ENCODE peak calls at places on chromosomes 4 and X, in six cellular contexts. B is mesendoderm, P is mesenchymal stem cell, I is neuronal stem cell, C is H1, S is trophoblast cell. Z is an unnamed sample.

GRCh38 chr4:88736264-88736663 is 38.6 kb upstream of the NAP1L5 start:
- DNase-seq in I (no peak), S (no peak), B (no peak), P (no peak), C (no peak), Z (no peak)

GRCh38 chrX:13994681-13995080 is 35.0 kb downstream of the GEMIN8 start:
- DNase-seq in B (no peak), I (no peak), C (no peak), P (no peak), S (no peak), Z (no peak)

GRCh38 chrX:133722756-133723155 is 262.6 kb downstream of the GPC3 start:
- DNase-seq in S (no peak), P (no peak), C (no peak), I (no peak), B (no peak), Z (no peak)

GRCh38 chr4:102169345-102169744 is 175.9 kb downstream of the SLC39A8 start:
- DNase-seq in P (peak), C (no peak), S (no peak), B (peak), I (peak), Z (no peak)

GRCh38 chrX:141733371-141733770 is 34.8 kb upstream of the SPANXD start:
- DNase-seq in P (no peak), I (no peak), B (no peak), S (no peak), C (no peak), Z (peak)

GRCh38 chr4:20445933-20446723 is 194.4 kb downstream of the SLIT2 start:
- DNase-seq in B (no peak), P (peak), S (no peak), C (no peak), I (peak), Z (peak)

GRCh38 chrX:122703762-122704161 is 480.3 kb upstream of the GRIA3 start:
- DNase-seq in B (peak), I (no peak), P (no peak), S (no peak), C (no peak), Z (no peak)

GRCh38 chrX:131735127-131735526 is 191.3 kb downstream of the OR13H1 start:
- DNase-seq in C (no peak), I (no peak), S (no peak), P (no peak), B (no peak), Z (no peak)

GRCh38 chr4:84582988-84583870 is at the start of gene CDS1:
- DNase-seq in S (peak), B (peak), I (no peak), C (peak), P (peak), Z (no peak)

GRCh38 chrX:15292861-15293260 is 22.6 kb downstream of the ASB11 start:
- DNase-seq in C (no peak), P (no peak), S (no peak), B (no peak), I (no peak), Z (no peak)

GRCh38 chrX:65985922-65986588 is 53.8 kb downstream of the VSIG4 start:
- DNase-seq in B (peak), S (peak), I (peak), P (peak), C (no peak), Z (peak)

GRCh38 chr4:140333523-140333922 is 39.9 kb upstream of the SCOC start:
- DNase-seq in I (no peak), B (no peak), S (no peak), C (no peak), P (no peak), Z (no peak)

GRCh38 chrX:117995378-117995777 is 121.2 kb downstream of the KLHL13 start:
- DNase-seq in B (no peak), P (no peak), I (no peak), S (no peak), C (no peak), Z (no peak)

GRCh38 chrX:54042609-54043010 is 1.7 kb downstream of the PHF8 start:
- DNase-seq in C (peak), S (peak), B (peak), P (peak), I (peak), Z (peak)

GRCh38 chr4:15895517-15895916 is 43.0 kb downstream of the FGFBP1 start:
- DNase-seq in B (no peak), P (no peak), C (no peak), I (no peak), S (no peak), Z (no peak)

GRCh38 chr4:25095756-25096552 is 64.3 kb downstream of the SEPSECS start:
- DNase-seq in C (no peak), P (no peak), S (peak), I (no peak), B (no peak), Z (no peak)

GRCh38 chr4:129362685-129363274 is 266.8 kb downstream of the C4orf33 start:
- DNase-seq in S (peak), I (peak), C (peak), B (peak), P (peak), Z (peak)

GRCh38 chr4:90328558-90328957 is 201.4 kb downstream of the CCSER1 start:
- DNase-seq in C (no peak), P (peak), I (peak), S (peak), B (peak), Z (peak)

GRCh38 chrX:18889982-18890381 is 93.9 kb downstream of the PHKA2 start:
- DNase-seq in B (no peak), P (no peak), S (no peak), I (no peak), C (no peak), Z (no peak)

GRCh38 chrX:49260221-49260985 is 4.1 kb downstream of the FOXP3 start:
- DNase-seq in B (no peak), S (no peak), I (no peak), P (no peak), C (no peak), Z (no peak)

GRCh38 chr4:106659386-106659785 is 290.8 kb upstream of the GIMD1 start:
- DNase-seq in B (no peak), C (no peak), I (no peak), P (peak), S (no peak), Z (no peak)

GRCh38 chr4:85967872-85968271 is 392.0 kb downstream of the MAPK10 start:
- DNase-seq in P (no peak), I (no peak), S (no peak), B (no peak), C (no peak), Z (peak)

GRCh38 chr4:156607198-156607498 is 364.5 kb downstream of the PDGFC start:
- DNase-seq in B (no peak), C (no peak), S (no peak), I (no peak), P (no peak), Z (no peak)

GRCh38 chr4:41361831-41362646 is 105.3 kb downstream of the UCHL1 start:
- DNase-seq in P (peak), B (peak), C (no peak), I (no peak), S (no peak), Z (no peak)

GRCh38 chr4:14249226-14249625 is 621.7 kb upstream of the BOD1L1 start:
- DNase-seq in B (no peak), I (no peak), P (no peak), S (no peak), C (no peak), Z (no peak)

GRCh38 chrX:45758319-45758718 is 557.6 kb upstream of the DIPK2B start:
- DNase-seq in P (peak), B (no peak), C (no peak), S (no peak), I (no peak), Z (peak)

GRCh38 chr4:71338846-71339593 is at the start of gene SLC4A4:
- DNase-seq in S (no peak), C (no peak), P (peak), B (no peak), I (no peak), Z (peak)

GRCh38 chrX:51862920-51863319 is 30.5 kb upstream of the MAGED1 start:
- DNase-seq in S (no peak), I (no peak), C (no peak), P (no peak), B (no peak), Z (no peak)

GRCh38 chrX:108399427-108400165 is 38.6 kb downstream of the COL4A6 start:
- DNase-seq in B (no peak), C (no peak), P (no peak), S (no peak), I (no peak), Z (peak)

GRCh38 chrX:53284684-53285447 is 3.5 kb upstream of the IQSEC2 start:
- DNase-seq in S (peak), B (peak), I (peak), C (peak), P (peak), Z (peak)

GRCh38 chrX:131366387-131366786 is 77.3 kb upstream of the IGSF1 start:
- DNase-seq in I (no peak), S (no peak), P (peak), C (no peak), B (peak), Z (no peak)

GRCh38 chrX:40938418-40938817 is 146.8 kb upstream of the USP9X start:
- DNase-seq in C (no peak), P (peak), B (no peak), I (no peak), S (no peak), Z (peak)

GRCh38 chrX:85004255-85004654 is 578 bp downstream of the APOOL start:
- DNase-seq in B (peak), I (no peak), C (no peak), S (peak), P (peak), Z (peak)

GRCh38 chrX:124502144-124502543 is 155.8 kb downstream of the SH2D1A start:
- DNase-seq in P (no peak), S (no peak), B (peak), I (no peak), C (no peak), Z (no peak)

GRCh38 chr4:13329340-13329850 is 154.7 kb downstream of the RAB28 start:
- DNase-seq in P (no peak), C (no peak), S (no peak), I (no peak), B (no peak), Z (no peak)

GRCh38 chr4:184282251-184282713 is 64.6 kb upstream of the ENPP6 start:
- DNase-seq in P (no peak), S (no peak), I (no peak), B (peak), C (no peak), Z (no peak)

GRCh38 chr4:790466-790820 is 35.5 kb downstream of the CPLX1 start:
- DNase-seq in C (no peak), P (no peak), B (no peak), S (no peak), I (no peak), Z (no peak)

GRCh38 chr4:2587215-2587823 is 50.9 kb downstream of the FAM193A start:
- DNase-seq in P (no peak), S (no peak), I (no peak), C (no peak), B (no peak), Z (peak)

GRCh38 chr4:2592572-2592971 is 56.1 kb downstream of the FAM193A start:
- DNase-seq in C (no peak), B (peak), I (no peak), P (no peak), S (no peak), Z (no peak)

GRCh38 chr4:2593003-2593402 is 56.6 kb downstream of the FAM193A start:
- DNase-seq in B (peak), C (no peak), P (no peak), S (no peak), I (no peak), Z (no peak)

GRCh38 chr4:2588259-2588658 is 51.8 kb downstream of the FAM193A start:
- DNase-seq in P (no peak), S (no peak), B (no peak), C (no peak), I (no peak), Z (no peak)

GRCh38 chr4:2591189-2591588 is 54.7 kb downstream of the FAM193A start:
- DNase-seq in S (no peak), I (no peak), P (peak), B (peak), C (no peak), Z (peak)
- H3K4me3 ChIP-seq in S (no peak), I (no peak), P (no peak), B (no peak), C (no peak), Z (no peak)

DNA sequence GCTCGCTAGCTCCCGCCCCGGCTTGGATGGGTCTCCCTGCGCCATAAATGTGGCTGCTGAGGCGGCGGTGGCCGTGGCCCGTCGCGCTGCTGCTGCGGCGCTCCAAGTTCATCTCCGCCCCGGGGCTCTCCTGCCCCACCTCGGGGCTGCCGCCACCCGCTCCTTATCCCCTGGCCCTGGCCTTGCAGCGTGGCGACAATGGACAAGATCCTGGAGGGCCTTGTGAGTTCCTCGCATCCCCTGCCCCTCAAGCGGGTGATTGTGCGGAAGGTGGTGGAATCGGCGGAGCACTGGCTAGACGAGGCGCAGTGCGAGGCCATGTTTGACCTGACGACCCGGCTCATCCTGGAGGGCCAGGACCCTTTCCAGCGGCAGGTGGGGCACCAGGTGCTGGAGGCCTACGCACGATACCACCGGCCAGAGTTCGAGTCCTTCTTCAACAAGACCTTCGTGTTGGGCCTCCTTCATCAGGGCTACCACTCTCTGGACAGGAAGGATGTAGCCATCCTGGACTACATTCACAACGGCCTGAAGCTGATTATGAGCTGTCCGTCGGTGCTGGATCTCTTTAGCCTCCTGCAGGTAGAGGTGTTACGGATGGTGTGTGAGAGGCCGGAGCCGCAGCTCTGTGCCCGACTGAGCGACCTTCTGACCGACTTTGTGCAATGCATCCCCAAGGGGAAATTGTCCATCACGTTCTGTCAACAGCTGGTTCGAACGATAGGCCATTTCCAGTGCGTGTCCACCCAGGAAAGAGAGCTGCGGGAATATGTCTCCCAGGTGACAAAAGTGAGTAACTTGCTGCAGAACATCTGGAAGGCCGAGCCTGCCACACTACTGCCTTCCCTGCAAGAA is 763 bp downstream of the USP38 start:
- DNase-seq in S (peak), C (peak), B (peak), P (peak), I (peak), Z (peak)
- H3K23ac ChIP-seq in S (no peak), C (no peak), B (peak), P (peak), I (peak), Z (peak)

DNA sequence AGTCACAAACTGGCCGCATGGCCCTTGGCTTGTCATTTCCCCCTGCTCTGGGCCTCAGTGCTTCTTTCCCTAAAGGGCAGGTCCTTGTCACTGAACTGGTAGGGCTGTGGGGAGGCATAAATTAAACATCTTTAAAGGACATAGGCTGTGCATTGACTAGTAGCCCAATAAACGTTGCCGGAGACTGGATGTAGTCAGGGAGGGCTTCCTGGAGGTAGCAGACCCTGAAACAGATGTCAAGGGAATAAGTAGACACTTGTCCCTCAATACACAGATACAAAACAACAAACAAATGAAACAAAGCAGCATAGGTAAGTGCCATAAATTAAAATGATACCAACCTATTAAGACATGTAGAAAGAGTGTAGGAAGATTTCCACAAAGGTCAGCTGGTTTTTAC is 71.8 kb upstream of the PSAPL1 start:
- DNase-seq in B (no peak), S (no peak), C (no peak), P (no peak), I (no peak), Z (no peak)
- H3K4me3 ChIP-seq in B (no peak), S (no peak), C (no peak), P (no peak), I (no peak), Z (no peak)

GRCh38 chr4:158799013-158799770 is 30.4 kb downstream of the FNIP2 start:
- DNase-seq in S (no peak), I (no peak), B (no peak), P (no peak), C (no peak), Z (no peak)
- H3K23ac ChIP-seq in S (no peak), I (no peak), B (no peak), P (no peak), C (no peak), Z (peak)

DNA sequence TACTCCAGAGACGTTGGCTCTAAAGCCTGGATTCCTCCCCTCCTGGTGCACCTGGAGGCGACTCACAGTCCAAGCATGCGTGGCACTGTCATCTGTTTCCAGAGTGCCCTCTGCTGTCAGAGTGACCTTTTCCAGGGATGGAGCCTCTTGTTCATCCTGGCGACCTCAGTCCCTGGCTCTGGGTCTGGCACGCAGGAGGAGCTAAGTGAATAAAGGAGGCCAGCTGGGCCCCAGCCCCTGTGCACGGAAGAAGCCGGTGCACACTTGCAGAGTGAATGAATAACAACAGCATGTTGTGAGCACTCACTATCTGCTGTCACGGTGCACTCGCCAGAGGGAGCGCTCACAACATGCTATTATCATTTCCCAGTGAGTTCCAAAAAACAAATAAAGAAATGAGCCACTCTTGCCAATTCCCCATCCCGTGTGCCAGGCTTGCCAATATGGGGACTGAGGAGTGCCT is 27.8 kb upstream of the PSAPL1 start:
- DNase-seq in C (no peak), B (peak), I (peak), S (peak), P (no peak), Z (peak)
- H3K4me3 ChIP-seq in C (no peak), B (no peak), I (no peak), S (no peak), P (no peak), Z (no peak)

DNA sequence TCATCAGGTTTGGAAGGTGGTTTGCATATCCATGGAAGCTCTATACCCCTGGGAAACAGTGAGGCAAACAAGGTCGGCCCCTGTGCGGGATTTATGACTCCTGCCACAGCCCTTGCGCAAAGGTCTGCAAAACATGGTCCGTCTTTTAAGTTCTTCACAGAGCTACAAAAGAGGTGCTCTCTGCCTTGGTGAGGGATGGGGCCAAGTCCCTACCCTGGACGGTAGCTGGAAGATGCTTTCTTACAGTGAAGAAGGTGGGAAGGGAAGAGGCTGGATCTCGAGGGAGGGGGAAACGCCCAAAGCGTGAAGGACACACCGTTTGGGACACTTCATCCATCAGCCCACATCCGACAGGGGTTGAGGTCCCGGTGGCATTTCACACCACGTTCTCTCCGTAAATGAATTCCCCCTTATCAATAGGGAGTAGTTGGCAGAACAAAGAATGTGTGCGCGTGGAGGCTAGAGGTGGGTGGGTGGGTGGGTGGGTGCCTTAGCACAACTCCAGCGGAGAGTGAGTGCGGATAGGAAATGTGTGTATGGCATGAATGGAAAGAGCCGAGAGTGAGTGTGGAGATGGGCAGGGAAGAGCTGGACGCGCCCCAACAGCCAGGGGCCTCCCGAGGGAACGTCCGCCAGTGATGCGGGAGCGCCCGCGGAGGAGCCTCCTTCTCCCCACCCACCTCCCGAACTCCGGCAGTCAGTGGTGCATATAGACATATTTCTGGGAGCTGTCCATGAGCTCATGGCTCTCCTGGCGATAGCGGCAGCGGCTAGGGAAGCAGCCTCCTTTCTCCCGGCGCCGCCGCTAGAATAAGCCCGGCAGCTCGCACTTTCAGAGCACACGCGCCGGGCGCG is 68.3 kb downstream of the LARP7 start:
- DNase-seq in S (peak), C (peak), P (peak), B (peak), I (peak), Z (peak)
- H3K23ac ChIP-seq in S (no peak), C (no peak), P (no peak), B (no peak), I (peak), Z (no peak)

Z was measured in IMR-90.